ENCODE peak calls at places on chromosomes 2 and 18, in five cellular contexts. S, J, G, L and H are unnamed samples.
A peak's percentile ranks its signal among the peaks of the same experiment; 100 is the strongest.

GRCh38 chr2:225164406-225165048 is 122.3 kb upstream of the DOCK10 start:
- DNase-seq in G (no peak), J (no peak), S (no peak), L (no peak), H (no peak)

GRCh38 chr2:15836942-15837610 is 103.3 kb upstream of the MYCN start:
- DNase-seq in S (no peak), L (no peak), G (no peak), J (no peak), H (no peak)

GRCh38 chr2:127044165-127044718 is 62.7 kb downstream of the BIN1 start:
- DNase-seq in L (no peak), G (no peak), J (no peak), S (no peak), H (no peak)

GRCh38 chr2:84939426-84940087 is 31.4 kb upstream of the KCMF1 start:
- DNase-seq in L (peak; percentile 67), J (no peak), S (peak; percentile 54), G (no peak), H (peak; percentile 86)

GRCh38 chr2:65788556-65788955 is 356.2 kb upstream of the SPRED2 start:
- DNase-seq in L (no peak), G (no peak), S (no peak), J (no peak), H (no peak)

GRCh38 chr18:11407900-11408299 is 201.5 kb upstream of the SLC35G4 start:
- DNase-seq in J (no peak), L (no peak), S (no peak), G (no peak), H (no peak)

GRCh38 chr18:47758000-47758399 is 172.5 kb downstream of the SMAD2 start:
- DNase-seq in G (no peak), S (no peak), L (no peak), J (no peak), H (no peak)

GRCh38 chr2:188919824-188920223 is 54.3 kb upstream of the COL3A1 start:
- DNase-seq in S (no peak), L (no peak), J (no peak), G (no peak), H (no peak)

GRCh38 chr18:68796936-68797690 is 767 bp upstream of the CCDC102B start:
- DNase-seq in L (no peak), S (no peak), J (no peak), G (peak; percentile 45), H (no peak)

GRCh38 chr2:27723372-27724144 is 48.0 kb upstream of the MRPL33 start:
- DNase-seq in S (peak; percentile 25), J (peak; percentile 76), L (peak; percentile 56), G (peak; percentile 60), H (peak; percentile 79)

GRCh38 chr2:129762386-129763189 is 216.9 kb upstream of the RAB6C start:
- DNase-seq in G (no peak), J (peak; percentile 14), L (no peak), S (no peak), H (no peak)

GRCh38 chr2:68734688-68735525 is at the start of gene ARHGAP25:
- DNase-seq in G (no peak), J (no peak), L (no peak), S (peak; percentile 46), H (peak; percentile 57)

GRCh38 chr2:29011650-29012060 is 30.6 kb downstream of the TOGARAM2 start:
- DNase-seq in J (no peak), G (peak; percentile 90), L (no peak), S (peak; percentile 28), H (peak; percentile 80)

GRCh38 chr2:161128885-161129284 is 31.3 kb upstream of the TANK start:
- DNase-seq in G (no peak), L (no peak), J (no peak), S (no peak), H (no peak)

GRCh38 chr18:48000701-48001100 is 70.2 kb upstream of the SMAD2 start:
- DNase-seq in S (no peak), J (no peak), L (no peak), G (no peak), H (no peak)

GRCh38 chr2:122166820-122167219 is 411.4 kb downstream of the TSN start:
- DNase-seq in G (no peak), S (no peak), J (no peak), L (no peak), H (no peak)

GRCh38 chr2:200845669-200846325 is 18.7 kb downstream of the CLK1 start:
- DNase-seq in G (no peak), J (no peak), S (no peak), L (no peak), H (no peak)